ENCODE peak calls at places on chromosome 16, in ten cellular contexts. R is SJSA1, E is ascending aorta, B is fibroblast of lung, W is tibial nerve, Y is Panc1, A is A549, L is HAP-1, J is uterus, I is PC-9. F is an unnamed sample.

GRCh38 chr16:4345439-4346204 is 5.5 kb downstream of the PAM16 start:
- DNase-seq in Y (no peak), A (no peak), E (no peak), J (no peak), L (no peak), B (no peak), W (no peak), I (no peak), R (no peak), F (no peak)

GRCh38 chr16:528111-529011 is 849 bp downstream of the CAPN15 start:
- DNase-seq in E (no peak), I (peak; percentile 72), L (no peak), B (peak; percentile 56), R (no peak), A (no peak), W (no peak), J (no peak), Y (no peak), F (no peak)

GRCh38 chr16:621526-622105 is 9.2 kb upstream of the WFIKKN1 start:
- DNase-seq in R (no peak), E (no peak), W (no peak), Y (no peak), A (no peak), L (no peak), I (no peak), J (peak; percentile 45), B (no peak), F (no peak)

GRCh38 chr16:2486645-2487516 is 12.0 kb downstream of the TBC1D24 start:
- DNase-seq in L (no peak), R (no peak), A (no peak), E (no peak), W (no peak), I (no peak), B (no peak), J (no peak), Y (no peak), F (no peak)

GRCh38 chr16:72241930-72242329 is 70.0 kb upstream of the PMFBP1 start:
- DNase-seq in Y (peak; percentile 7), A (peak; percentile 35), I (peak; percentile 22), E (no peak), R (no peak), B (peak; percentile 66), J (no peak), L (peak; percentile 75), W (peak; percentile 45), F (no peak)

GRCh38 chr16:84503751-84504395 is 586 bp downstream of the MEAK7 start:
- DNase-seq in I (peak; percentile 48), A (no peak), W (no peak), R (no peak), B (no peak), L (no peak), Y (no peak), E (no peak), J (peak; percentile 41), F (no peak)

GRCh38 chr16:15518412-15519351 is 84.3 kb downstream of the BMERB1 start:
- DNase-seq in W (peak; percentile 22), L (no peak), E (no peak), J (peak; percentile 84), I (no peak), Y (no peak), R (no peak), A (peak; percentile 82), B (peak; percentile 82), F (no peak)

GRCh38 chr16:66266436-66267286 is 99.8 kb upstream of the CDH5 start:
- DNase-seq in L (no peak), I (no peak), R (peak; percentile 93), W (peak; percentile 75), B (peak; percentile 95), A (no peak), J (peak; percentile 83), Y (no peak), E (no peak), F (peak; percentile 42)

GRCh38 chr16:23768581-23768980 is 13.8 kb downstream of the CHP2 start:
- DNase-seq in A (no peak), I (no peak), L (no peak), Y (no peak), J (no peak), R (no peak), B (no peak), E (no peak), W (no peak), F (no peak)

GRCh38 chr16:69384974-69385373 is 833 bp downstream of the TERF2 start:
- DNase-seq in R (no peak), I (no peak), W (no peak), B (no peak), L (no peak), E (no peak), A (no peak), J (no peak), Y (no peak), F (no peak)

GRCh38 chr16:85029413-85029794 is 1.8 kb downstream of the KIAA0513 start:
- DNase-seq in A (no peak), L (peak; percentile 54), Y (no peak), I (no peak), J (peak; percentile 73), W (no peak), B (peak; percentile 26), R (peak; percentile 59), E (no peak), F (no peak)

DNA sequence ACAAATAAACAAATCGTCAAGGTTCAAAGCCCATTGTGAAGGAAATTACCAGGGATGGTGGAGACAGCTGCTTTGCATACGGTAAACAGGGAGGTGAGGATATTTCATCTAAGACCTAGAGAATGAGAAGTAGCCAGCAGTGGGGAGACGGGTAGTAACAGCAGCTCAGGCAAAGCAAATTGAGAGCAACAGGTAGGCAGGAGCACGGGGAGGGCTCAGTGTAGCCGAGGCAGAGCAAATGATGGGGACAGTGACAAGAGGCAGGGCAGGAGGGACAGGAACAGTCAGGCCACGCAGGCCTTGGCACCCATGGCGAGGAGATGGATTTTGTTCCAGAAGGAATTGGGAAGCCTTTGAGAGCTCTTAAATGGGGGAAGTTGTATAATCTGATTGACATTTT is 29.0 kb upstream of the SBK1 start:
- DNase-seq in W (no peak), E (no peak), Y (no peak), A (no peak), I (no peak), R (no peak), B (no peak), L (no peak), J (no peak), F (no peak)
- H3K4me1 ChIP-seq in W (no peaks in the 10 kb centered on the region), E (peaks cover 6% of the 10 kb centered on the region), Y (peaks cover 7% of the 10 kb centered on the region), A (no peaks in the 10 kb centered on the region), I (peaks cover 6% of the 10 kb centered on the region), R (no peaks in the 10 kb centered on the region), B (no peaks in the 10 kb centered on the region), L (no peaks in the 10 kb centered on the region), J (no peaks in the 10 kb centered on the region), F (peaks cover 4% of the 10 kb centered on the region)

GRCh38 chr16:22633794-22634193 is 123.1 kb downstream of the NPIPB5 start:
- DNase-seq in I (no peak), W (no peak), R (no peak), Y (no peak), J (no peak), E (no peak), A (no peak), B (no peak), L (no peak), F (no peak)
- H3K4me1 ChIP-seq in I (peaks cover 16% of the 10 kb centered on the region), W (no peaks in the 10 kb centered on the region), R (no peaks in the 10 kb centered on the region), Y (no peaks in the 10 kb centered on the region), J (no peaks in the 10 kb centered on the region), E (no peaks in the 10 kb centered on the region), A (no peaks in the 10 kb centered on the region), B (no peaks in the 10 kb centered on the region), L (peaks cover 9% of the 10 kb centered on the region), F (peaks cover 30% of the 10 kb centered on the region)

GRCh38 chr16:25013049-25013448 is 2.1 kb downstream of the ARHGAP17 start:
- DNase-seq in A (no peak), B (no peak), L (no peak), R (no peak), Y (no peak), I (no peak), J (no peak), E (no peak), W (no peak), F (no peak)
- H3K4me1 ChIP-seq in A (peaks cover 34% of the 10 kb centered on the region), B (peaks cover 31% of the 10 kb centered on the region), L (no peaks in the 10 kb centered on the region), R (peaks cover 76% of the 10 kb centered on the region), Y (peaks cover 44% of the 10 kb centered on the region), I (peaks cover 26% of the 10 kb centered on the region), J (peaks cover 11% of the 10 kb centered on the region), E (peaks cover 8% of the 10 kb centered on the region), W (no peaks in the 10 kb centered on the region), F (no peaks in the 10 kb centered on the region)

GRCh38 chr16:53814791-53815190 is 110.8 kb downstream of the FTO start:
- DNase-seq in B (no peak), R (no peak), E (no peak), Y (no peak), W (no peak), A (no peak), J (no peak), L (no peak), I (no peak), F (no peak)

GRCh38 chr16:53816211-53816610 is 112.3 kb downstream of the FTO start:
- DNase-seq in J (no peak), W (no peak), Y (no peak), A (no peak), R (no peak), I (no peak), B (peak; percentile 21), E (no peak), L (no peak), F (no peak)

GRCh38 chr16:53821487-53821886 is 117.5 kb downstream of the FTO start:
- DNase-seq in E (no peak), B (no peak), R (no peak), W (no peak), J (no peak), L (no peak), I (peak; percentile 6), A (no peak), Y (no peak), F (no peak)

GRCh38 chr16:53817117-53817516 is 113.2 kb downstream of the FTO start:
- DNase-seq in R (peak; percentile 74), Y (peak; percentile 73), J (peak; percentile 14), I (peak; percentile 37), B (peak; percentile 95), L (no peak), W (no peak), A (peak; percentile 62), E (no peak), F (no peak)

GRCh38 chr16:53817812-53818211 is 113.9 kb downstream of the FTO start:
- DNase-seq in B (peak; percentile 16), W (no peak), I (no peak), Y (no peak), R (no peak), L (no peak), A (no peak), J (no peak), E (no peak), F (no peak)
- H3K4me1 ChIP-seq in B (peaks cover 22% of the 10 kb centered on the region), W (no peaks in the 10 kb centered on the region), I (peaks cover 28% of the 10 kb centered on the region), Y (peaks cover 17% of the 10 kb centered on the region), R (peaks cover 48% of the 10 kb centered on the region), L (no peaks in the 10 kb centered on the region), A (peaks cover 50% of the 10 kb centered on the region), J (no peaks in the 10 kb centered on the region), E (peaks cover 4% of the 10 kb centered on the region), F (no peaks in the 10 kb centered on the region)

DNA sequence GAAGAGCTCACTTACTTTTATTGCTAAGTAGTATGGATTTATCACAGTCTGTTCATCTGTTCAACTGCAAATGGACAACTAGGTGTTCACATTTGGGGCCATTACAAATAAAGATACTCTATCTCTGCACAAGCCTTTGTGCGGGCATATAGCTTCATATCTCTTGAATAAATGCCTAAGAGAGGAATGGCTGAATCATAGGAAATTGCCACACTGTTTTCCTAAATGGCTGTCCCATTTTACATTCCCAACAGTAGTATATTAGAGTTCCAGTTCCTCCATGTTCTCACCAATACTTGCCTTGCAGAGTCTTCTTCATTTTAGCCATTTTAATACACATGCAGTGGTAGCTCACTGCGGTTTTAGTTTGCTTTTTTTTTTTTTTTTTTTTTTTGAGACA is 20.5 kb downstream of the NSMCE1 start:
- DNase-seq in B (no peak), J (no peak), A (no peak), E (no peak), R (no peak), Y (no peak), I (no peak), L (no peak), W (no peak), F (no peak)
- H3K4me1 ChIP-seq in B (peaks cover 23% of the 10 kb centered on the region), J (peaks cover 6% of the 10 kb centered on the region), A (peaks cover 40% of the 10 kb centered on the region), E (peaks cover 18% of the 10 kb centered on the region), R (peaks cover 9% of the 10 kb centered on the region), Y (peaks cover 4% of the 10 kb centered on the region), I (peaks cover 13% of the 10 kb centered on the region), L (no peaks in the 10 kb centered on the region), W (no peaks in the 10 kb centered on the region), F (peaks cover 4% of the 10 kb centered on the region)